ENCODE peak calls at places on chromosomes 1 and 21, in eight cellular contexts. One of them, this sample, is unnamed.

GRCh38 chr1:90537606-90538362 is 179.3 kb downstream of the BARHL2 start:
- DNase-seq in EL: no peak
- DNase-seq in kidney tubule cell: no peak
- DNase-seq in stimulated activated CD8-positive, alpha-beta memory T cell treated with anti-CD3 and anti-CD28 coated beads, Interleukin-15, amount 100 ng/mL, for 48 hours: no peak
- DNase-seq in GM23248: no peak
- DNase-seq in GM13976: no peak
- DNase-seq in Right ventricle myocardium superior: no peak
- DNase-seq in EH: no peak
- DNase-seq in this sample: no peak

GRCh38 chr1:23167353-23168078 is 1.1 kb downstream of the LUZP1 start:
- DNase-seq in EL: peak
- DNase-seq in kidney tubule cell: peak
- DNase-seq in stimulated activated CD8-positive, alpha-beta memory T cell treated with anti-CD3 and anti-CD28 coated beads, Interleukin-15, amount 100 ng/mL, for 48 hours: no peak
- DNase-seq in GM23248: peak
- DNase-seq in GM13976: peak
- DNase-seq in Right ventricle myocardium superior: peak
- DNase-seq in EH: peak
- DNase-seq in this sample: peak

GRCh38 chr1:153649867-153650235 is 8.7 kb upstream of the SNAPIN start:
- DNase-seq in EL: no peak
- DNase-seq in kidney tubule cell: no peak
- DNase-seq in stimulated activated CD8-positive, alpha-beta memory T cell treated with anti-CD3 and anti-CD28 coated beads, Interleukin-15, amount 100 ng/mL, for 48 hours: no peak
- DNase-seq in GM23248: no peak
- DNase-seq in GM13976: no peak
- DNase-seq in Right ventricle myocardium superior: peak
- DNase-seq in EH: no peak
- DNase-seq in this sample: no peak

GRCh38 chr1:213162338-213162737 is 111.3 kb downstream of the RPS6KC1 start:
- DNase-seq in EL: peak
- DNase-seq in kidney tubule cell: no peak
- DNase-seq in stimulated activated CD8-positive, alpha-beta memory T cell treated with anti-CD3 and anti-CD28 coated beads, Interleukin-15, amount 100 ng/mL, for 48 hours: no peak
- DNase-seq in GM23248: peak
- DNase-seq in GM13976: no peak
- DNase-seq in Right ventricle myocardium superior: no peak
- DNase-seq in EH: peak
- DNase-seq in this sample: no peak

GRCh38 chr1:20551945-20552727 is at the start of gene FAM43B:
- DNase-seq in EL: peak
- DNase-seq in kidney tubule cell: peak
- DNase-seq in stimulated activated CD8-positive, alpha-beta memory T cell treated with anti-CD3 and anti-CD28 coated beads, Interleukin-15, amount 100 ng/mL, for 48 hours: no peak
- DNase-seq in GM23248: peak
- DNase-seq in GM13976: peak
- DNase-seq in Right ventricle myocardium superior: peak
- DNase-seq in EH: peak
- DNase-seq in this sample: peak

GRCh38 chr21:33686386-33686785 is 44.1 kb downstream of the ITSN1 start:
- DNase-seq in EL: no peak
- DNase-seq in kidney tubule cell: no peak
- DNase-seq in stimulated activated CD8-positive, alpha-beta memory T cell treated with anti-CD3 and anti-CD28 coated beads, Interleukin-15, amount 100 ng/mL, for 48 hours: no peak
- DNase-seq in GM23248: peak
- DNase-seq in GM13976: no peak
- DNase-seq in Right ventricle myocardium superior: no peak
- DNase-seq in EH: no peak
- DNase-seq in this sample: no peak

GRCh38 chr1:21324368-21325137 is 34.3 kb upstream of the ECE1 start:
- DNase-seq in EL: peak
- DNase-seq in kidney tubule cell: peak
- DNase-seq in stimulated activated CD8-positive, alpha-beta memory T cell treated with anti-CD3 and anti-CD28 coated beads, Interleukin-15, amount 100 ng/mL, for 48 hours: peak
- DNase-seq in GM23248: peak
- DNase-seq in GM13976: peak
- DNase-seq in Right ventricle myocardium superior: peak
- DNase-seq in EH: peak
- DNase-seq in this sample: peak

GRCh38 chr1:41773144-41773571 is 145.6 kb downstream of the HIVEP3 start:
- DNase-seq in EL: peak
- DNase-seq in kidney tubule cell: peak
- DNase-seq in stimulated activated CD8-positive, alpha-beta memory T cell treated with anti-CD3 and anti-CD28 coated beads, Interleukin-15, amount 100 ng/mL, for 48 hours: no peak
- DNase-seq in GM23248: peak
- DNase-seq in GM13976: no peak
- DNase-seq in Right ventricle myocardium superior: no peak
- DNase-seq in EH: peak
- DNase-seq in this sample: no peak

GRCh38 chr1:25616932-25617625 is 488 bp downstream of the MAN1C1 start:
- DNase-seq in EL: no peak
- DNase-seq in kidney tubule cell: no peak
- DNase-seq in stimulated activated CD8-positive, alpha-beta memory T cell treated with anti-CD3 and anti-CD28 coated beads, Interleukin-15, amount 100 ng/mL, for 48 hours: no peak
- DNase-seq in GM23248: peak
- DNase-seq in GM13976: peak
- DNase-seq in Right ventricle myocardium superior: no peak
- DNase-seq in EH: no peak
- DNase-seq in this sample: peak

GRCh38 chr1:63772201-63772600 is 1.6 kb upstream of the ROR1 start:
- DNase-seq in EL: no peak
- DNase-seq in kidney tubule cell: peak
- DNase-seq in stimulated activated CD8-positive, alpha-beta memory T cell treated with anti-CD3 and anti-CD28 coated beads, Interleukin-15, amount 100 ng/mL, for 48 hours: no peak
- DNase-seq in GM23248: no peak
- DNase-seq in GM13976: no peak
- DNase-seq in Right ventricle myocardium superior: no peak
- DNase-seq in EH: no peak
- DNase-seq in this sample: no peak

GRCh38 chr1:247210062-247210385 is 38.2 kb upstream of the ZNF124 start:
- DNase-seq in EL: no peak
- DNase-seq in kidney tubule cell: no peak
- DNase-seq in stimulated activated CD8-positive, alpha-beta memory T cell treated with anti-CD3 and anti-CD28 coated beads, Interleukin-15, amount 100 ng/mL, for 48 hours: no peak
- DNase-seq in GM23248: no peak
- DNase-seq in GM13976: no peak
- DNase-seq in Right ventricle myocardium superior: no peak
- DNase-seq in EH: no peak
- DNase-seq in this sample: no peak

GRCh38 chr1:82565146-82565545 is 764.4 kb downstream of the ADGRL2 start:
- DNase-seq in EL: peak
- DNase-seq in kidney tubule cell: peak
- DNase-seq in stimulated activated CD8-positive, alpha-beta memory T cell treated with anti-CD3 and anti-CD28 coated beads, Interleukin-15, amount 100 ng/mL, for 48 hours: no peak
- DNase-seq in GM23248: peak
- DNase-seq in GM13976: no peak
- DNase-seq in Right ventricle myocardium superior: no peak
- DNase-seq in EH: peak
- DNase-seq in this sample: no peak

GRCh38 chr1:161164901-161165620 is 1.2 kb upstream of the PPOX start:
- DNase-seq in EL: no peak
- DNase-seq in kidney tubule cell: no peak
- DNase-seq in stimulated activated CD8-positive, alpha-beta memory T cell treated with anti-CD3 and anti-CD28 coated beads, Interleukin-15, amount 100 ng/mL, for 48 hours: no peak
- DNase-seq in GM23248: no peak
- DNase-seq in GM13976: no peak
- DNase-seq in Right ventricle myocardium superior: no peak
- DNase-seq in EH: no peak
- DNase-seq in this sample: no peak

GRCh38 chr1:223712856-223713494 is 636 bp downstream of the CAPN2 start:
- DNase-seq in EL: peak
- DNase-seq in kidney tubule cell: no peak
- DNase-seq in stimulated activated CD8-positive, alpha-beta memory T cell treated with anti-CD3 and anti-CD28 coated beads, Interleukin-15, amount 100 ng/mL, for 48 hours: no peak
- DNase-seq in GM23248: peak
- DNase-seq in GM13976: peak
- DNase-seq in Right ventricle myocardium superior: peak
- DNase-seq in EH: no peak
- DNase-seq in this sample: peak

GRCh38 chr1:175250027-175250426 is 57.5 kb upstream of the KIAA0040 start:
- DNase-seq in EL: no peak
- DNase-seq in kidney tubule cell: no peak
- DNase-seq in stimulated activated CD8-positive, alpha-beta memory T cell treated with anti-CD3 and anti-CD28 coated beads, Interleukin-15, amount 100 ng/mL, for 48 hours: no peak
- DNase-seq in GM23248: no peak
- DNase-seq in GM13976: no peak
- DNase-seq in Right ventricle myocardium superior: no peak
- DNase-seq in EH: no peak
- DNase-seq in this sample: no peak